ENCODE peak calls at places on chromosomes 3 and 15, in four cellular contexts. J is body of pancreas, O is IMR-90, D is progenitor cell of endocrine pancreas. Z is an unnamed sample.
A peak's percentile ranks its signal among the peaks of the same experiment; 100 is the strongest.

GRCh38 chr15:77591960-77592613 is 40.6 kb downstream of the LINGO1 start:
- DNase-seq in O (no peak), J (no peak), D (no peak), Z (no peak)

GRCh38 chr3:128060473-128061381 is 8.5 kb downstream of the SEC61A1 start:
- DNase-seq in J (no peak), O (peak; percentile 100), D (no peak), Z (no peak)

GRCh38 chr3:20007960-20008359 is 4.1 kb downstream of the PP2D1 start:
- DNase-seq in J (no peak), O (no peak), D (no peak), Z (no peak)

GRCh38 chr3:141998674-141999290 is 122.3 kb downstream of the ATP1B3 start:
- DNase-seq in J (no peak), O (peak; percentile 35), D (no peak), Z (no peak)

GRCh38 chr3:101588626-101589025 is 14.6 kb downstream of the PCNP start:
- DNase-seq in J (no peak), O (no peak), D (no peak), Z (no peak)

GRCh38 chr3:50254577-50255250 is 14.2 kb upstream of the SEMA3B start:
- DNase-seq in J (no peak), O (no peak), D (no peak), Z (no peak)

GRCh38 chr3:54278960-54279359 is 156.6 kb downstream of the CACNA2D3 start:
- DNase-seq in D (no peak), O (no peak), J (no peak), Z (no peak)

GRCh38 chr3:137325170-137325569 is 367.4 kb downstream of the IL20RB start:
- DNase-seq in D (no peak), J (no peak), O (no peak), Z (no peak)

GRCh38 chr3:2354702-2355101 is 256.0 kb downstream of the CNTN4 start:
- DNase-seq in O (no peak), D (no peak), J (no peak), Z (no peak)

GRCh38 chr15:52112203-52112750 is 298 bp downstream of the BCL2L10 start:
- DNase-seq in D (no peak), O (no peak), J (peak; percentile 29), Z (peak; percentile 84)

GRCh38 chr3:43155464-43156121 is 49.7 kb upstream of the POMGNT2 start:
- DNase-seq in O (peak; percentile 83), D (peak; percentile 32), J (peak; percentile 71), Z (no peak)

GRCh38 chr15:39261397-39261796 is 319.5 kb upstream of the THBS1 start:
- DNase-seq in J (no peak), O (no peak), D (no peak), Z (no peak)

GRCh38 chr3:18085429-18085828 is 339.7 kb downstream of the SATB1 start:
- DNase-seq in D (no peak), J (no peak), O (no peak), Z (no peak)

GRCh38 chr15:90883526-90883931 is 775 bp upstream of the FES start:
- DNase-seq in O (no peak), D (no peak), J (no peak), Z (no peak)

GRCh38 chr15:44094776-44095175 is 100.3 kb downstream of the FRMD5 start:
- DNase-seq in D (no peak), O (no peak), J (no peak), Z (no peak)

GRCh38 chr3:129003578-129004112 is 2.5 kb downstream of the EFCC1 start:
- DNase-seq in O (no peak), J (peak; percentile 76), D (peak; percentile 58), Z (no peak)

GRCh38 chr3:120846073-120846472 is 61.9 kb upstream of the STXBP5L start:
- DNase-seq in O (no peak), J (no peak), D (no peak), Z (no peak)

GRCh38 chr3:138465451-138465850 is 31.0 kb downstream of the ESYT3 start:
- DNase-seq in O (no peak), D (no peak), J (no peak), Z (no peak)

GRCh38 chr3:98679986-98680385 is 83.2 kb upstream of the ST3GAL6 start:
- DNase-seq in O (no peak), D (no peak), J (no peak), Z (no peak)

DNA sequence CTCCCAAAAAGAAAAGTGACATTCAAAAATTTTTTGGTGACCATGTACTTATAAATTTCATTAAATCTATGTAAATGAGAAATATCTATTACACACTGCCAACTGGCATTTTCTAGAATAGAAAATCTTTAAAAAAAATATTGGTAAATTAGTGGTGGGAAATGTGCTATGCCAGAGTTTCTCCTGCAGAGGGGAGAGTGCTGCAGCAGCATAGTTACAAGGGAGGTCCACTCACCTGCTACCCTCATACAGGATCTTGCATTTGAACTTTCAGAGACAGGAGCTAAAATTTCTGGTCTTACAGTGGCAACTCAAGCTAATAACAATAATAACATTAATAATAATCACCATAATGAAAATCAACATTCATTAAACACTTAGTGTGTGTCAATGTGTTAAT is 459.6 kb downstream of the NSUN3 start:
- DNase-seq in J (no peak), O (no peak), D (no peak), Z (no peak)
- TF ChIP-seq CTCF in J (no peak), O (no peak), D (peak; percentile 66), Z (peak; percentile 39)

GRCh38 chr15:36943496-36944361 is 156.6 kb downstream of the MEIS2 start:
- DNase-seq in O (no peak), J (no peak), D (no peak), Z (no peak)

GRCh38 chr15:36940636-36941285 is 159.6 kb downstream of the MEIS2 start:
- DNase-seq in D (no peak), O (no peak), J (no peak), Z (no peak)

GRCh38 chr15:36940207-36940606 is 160.1 kb downstream of the MEIS2 start:
- DNase-seq in J (no peak), O (no peak), D (no peak), Z (no peak)

GRCh38 chr15:36941798-36942197 is 158.6 kb downstream of the MEIS2 start:
- DNase-seq in J (no peak), D (no peak), O (no peak), Z (no peak)

GRCh38 chr15:36942248-36942827 is 158.0 kb downstream of the MEIS2 start:
- DNase-seq in D (no peak), J (no peak), O (no peak), Z (no peak)
- TF ChIP-seq CTCF in D (no peak), J (no peak), O (no peak), Z (no peak)

DNA sequence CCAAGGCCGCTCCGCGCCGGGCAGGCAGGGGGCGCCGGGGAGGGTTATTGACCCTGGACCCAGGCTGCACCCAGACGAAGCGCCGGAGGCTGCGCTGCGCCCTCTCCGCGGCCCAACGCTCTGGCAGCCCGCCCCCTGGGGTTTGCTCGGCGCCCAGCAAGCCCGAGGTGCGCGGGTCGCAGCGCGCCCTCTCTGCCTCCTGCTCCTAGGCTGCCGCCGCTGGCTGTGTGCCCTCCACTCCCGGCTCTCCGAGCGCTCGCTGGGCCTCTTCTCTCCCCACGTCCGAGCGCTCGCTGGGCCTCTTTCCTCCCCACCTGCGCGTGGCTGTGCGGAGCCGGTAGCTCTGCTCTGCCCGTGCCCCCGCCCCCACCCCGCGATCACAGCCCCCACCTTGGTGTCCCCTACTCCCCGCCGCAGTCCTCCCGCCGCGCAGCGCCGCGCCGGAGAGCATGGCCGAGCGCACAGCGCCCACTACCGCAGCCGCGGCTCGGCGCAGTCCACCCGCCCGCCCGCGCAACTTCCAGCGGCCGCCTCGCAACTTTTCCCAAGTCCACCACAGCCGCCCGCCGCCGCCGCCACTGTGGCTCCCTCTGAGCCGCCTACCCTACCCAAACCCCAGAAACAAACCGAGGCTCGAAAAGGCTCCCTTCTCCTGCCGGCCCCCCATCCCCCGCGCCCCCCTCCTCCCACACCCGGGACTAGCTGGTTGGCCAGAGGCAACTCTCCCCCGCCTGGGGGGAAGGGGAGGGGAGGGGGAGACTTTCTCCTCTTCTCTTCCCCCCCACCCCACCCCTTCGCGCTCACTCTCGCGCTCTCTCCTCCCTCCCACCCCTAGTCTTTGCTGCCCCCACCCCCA is 1.1 kb downstream of the MECOM start:
- DNase-seq in J (peak; percentile 87), D (peak; percentile 94), O (peak; percentile 57), Z (peak; percentile 89)
- TF ChIP-seq CTCF in J (peak; percentile 85), D (peak; percentile 79), O (peak; percentile 60), Z (peak; percentile 69)

DNA sequence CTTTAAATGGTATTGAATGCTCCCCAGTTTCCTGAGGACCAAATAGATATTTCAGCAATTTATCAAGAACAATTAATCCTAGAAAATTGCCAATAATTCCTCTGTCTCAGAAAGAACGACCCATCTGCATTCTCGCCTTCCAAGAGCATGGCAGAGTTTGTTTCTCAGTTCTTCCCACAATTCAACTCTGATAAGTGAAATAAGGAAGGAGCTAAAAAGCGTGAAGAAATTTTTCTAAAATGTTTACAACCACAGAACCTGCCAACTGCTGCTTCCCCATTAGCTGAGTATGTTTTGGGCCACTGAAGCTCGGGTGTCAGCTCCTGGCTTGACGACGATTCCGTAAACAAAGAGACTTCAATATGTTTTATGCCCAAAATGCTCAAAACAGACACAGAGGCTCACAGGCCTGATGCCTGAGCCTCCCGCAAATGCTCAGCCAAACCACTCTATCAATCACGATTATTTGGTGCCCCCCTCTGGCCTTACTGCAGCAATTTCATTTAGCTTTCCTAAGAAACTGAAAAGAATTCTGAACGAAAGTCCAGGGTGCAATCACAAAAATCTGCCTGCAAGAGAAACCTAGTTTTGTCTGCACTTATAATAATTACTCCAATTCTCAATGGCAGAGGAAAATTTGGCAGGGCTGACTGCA is 259.2 kb upstream of the CCDC54 start:
- DNase-seq in O (peak; percentile 80), D (no peak), J (no peak), Z (no peak)
- TF ChIP-seq CTCF in O (peak; percentile 73), D (peak; percentile 64), J (no peak), Z (peak; percentile 79)

DNA sequence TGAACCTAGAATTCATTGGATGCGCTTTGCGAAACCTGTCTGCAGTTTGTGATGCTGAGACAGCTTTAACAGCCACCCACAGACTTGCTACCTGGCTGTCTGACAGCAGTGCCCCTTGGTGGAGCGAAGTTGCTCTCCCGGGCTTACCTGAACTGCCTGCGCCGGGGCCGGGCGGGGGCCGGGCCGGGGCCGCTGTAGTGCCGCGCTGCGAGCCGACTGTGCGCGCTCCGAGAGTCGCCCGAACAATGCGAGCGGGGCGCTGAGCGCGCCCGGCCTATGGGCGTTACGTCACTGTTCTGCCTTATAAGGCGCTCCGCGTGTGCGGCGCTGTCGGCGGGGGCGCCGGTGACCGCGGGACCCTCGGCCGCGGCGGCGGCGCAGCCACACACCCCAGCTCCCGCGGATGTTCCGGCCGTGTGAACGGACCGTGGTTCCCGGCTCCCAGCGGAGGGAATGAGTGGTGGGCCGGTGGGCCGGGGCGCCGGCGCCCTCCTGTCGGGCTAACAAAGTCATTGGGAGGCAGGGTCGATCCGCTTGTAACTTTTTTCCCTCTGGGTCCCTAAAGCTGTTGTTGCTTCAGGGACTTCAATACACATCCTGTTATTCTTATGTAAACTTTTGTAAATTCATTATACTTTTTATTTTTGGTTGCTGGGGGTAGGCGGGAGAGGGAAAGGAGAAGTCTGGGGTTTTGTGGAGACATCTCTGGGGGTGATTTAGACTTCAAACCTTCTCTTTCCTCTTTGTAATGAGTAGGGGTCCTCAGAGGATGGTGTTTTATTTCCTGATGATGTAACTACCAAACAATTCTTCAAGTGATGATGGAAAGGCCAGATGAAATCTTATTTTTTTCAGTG is 58.5 kb downstream of the CMSS1 start:
- DNase-seq in J (peak; percentile 82), D (peak; percentile 82), O (peak; percentile 79), Z (peak; percentile 91)
- TF ChIP-seq CTCF in J (peak; percentile 5), D (peak; percentile 23), O (peak; percentile 19), Z (peak; percentile 22)

GRCh38 chr3:176814252-176814651 is 383.0 kb downstream of the TBL1XR1 start:
- DNase-seq in O (peak; percentile 43), J (peak; percentile 73), D (peak; percentile 41), Z (no peak)
- TF ChIP-seq CTCF in O (peak; percentile 54), J (peak; percentile 58), D (peak; percentile 67), Z (peak; percentile 75)

GRCh38 chr15:54187325-54187724 is 209.1 kb downstream of the UNC13C start:
- DNase-seq in J (no peak), D (no peak), O (no peak), Z (no peak)
- TF ChIP-seq CTCF in J (no peak), D (no peak), O (no peak), Z (no peak)